ENCODE peak calls at places on chromosomes 3 and 15, in eight cellular contexts. I, Q, A, S, U, P, H and J are unnamed samples.

GRCh38 chr15:30905821-30906220 is 2.1 kb downstream of the FAN1 start:
- DNase-seq in S (no peak), I (peak; percentile 46), P (no peak), H (no peak), U (no peak), A (no peak), Q (no peak), J (no peak)

GRCh38 chr3:32109256-32109655 is 2.8 kb downstream of the GPD1L start:
- DNase-seq in S (no peak), H (peak; percentile 19), Q (no peak), P (no peak), A (no peak), U (peak; percentile 11), I (no peak), J (no peak)

GRCh38 chr3:142999881-143000280 is 1.5 kb upstream of the U2SURP start:
- DNase-seq in U (no peak), P (peak; percentile 31), A (no peak), Q (no peak), H (no peak), I (no peak), S (no peak), J (peak; percentile 33)

GRCh38 chr15:77892335-77892734 is 185.2 kb downstream of the TBC1D2B start:
- DNase-seq in I (no peak), P (no peak), U (no peak), H (no peak), S (no peak), A (no peak), Q (no peak), J (no peak)

GRCh38 chr3:123997543-123997942 is 5.6 kb upstream of the ROPN1 start:
- DNase-seq in H (no peak), S (no peak), P (no peak), U (peak; percentile 21), A (no peak), I (no peak), Q (no peak), J (no peak)

GRCh38 chr3:172317984-172318383 is 130.3 kb downstream of the GHSR start:
- DNase-seq in H (no peak), I (peak; percentile 66), S (no peak), Q (no peak), A (peak; percentile 61), U (peak; percentile 76), P (peak; percentile 88), J (peak; percentile 93)

GRCh38 chr3:64977308-64978100 is 289.7 kb upstream of the ADAMTS9 start:
- DNase-seq in I (peak; percentile 92), H (no peak), U (no peak), Q (peak; percentile 38), P (no peak), S (no peak), A (no peak), J (no peak)

GRCh38 chr3:114732353-114732752 is 414.7 kb downstream of the ZBTB20 start:
- DNase-seq in Q (no peak), P (no peak), H (no peak), A (no peak), I (no peak), U (no peak), S (no peak), J (no peak)

GRCh38 chr3:190038050-190038631 is 82.6 kb downstream of the P3H2 start:
- DNase-seq in P (no peak), A (no peak), U (peak; percentile 58), Q (no peak), H (no peak), I (no peak), S (no peak), J (no peak)

GRCh38 chr3:163450684-163451083 is 1627.6 kb downstream of the SI start:
- DNase-seq in S (no peak), U (no peak), Q (no peak), I (no peak), P (no peak), H (no peak), A (no peak), J (no peak)